ENCODE peak calls at places on chromosomes 2 and 18, in five cellular contexts. One of them, this sample, is unnamed.

GRCh38 chr2:100259991-100260390 is 62.3 kb downstream of the LONRF2 start:
- DNase-seq in GM20000: no peak
- DNase-seq in endodermal cell: no peak
- DNase-seq in SK-N-SH: no peak
- DNase-seq in activated CD8-positive, alpha-beta T cell treated with anti-CD3 and anti-CD28 coated beads for 36 hours: no peak
- DNase-seq in this sample: no peak

GRCh38 chr2:179170897-179171296 is 93.7 kb downstream of the SESTD1 start:
- DNase-seq in GM20000: no peak
- DNase-seq in endodermal cell: no peak
- DNase-seq in SK-N-SH: no peak
- DNase-seq in activated CD8-positive, alpha-beta T cell treated with anti-CD3 and anti-CD28 coated beads for 36 hours: no peak
- DNase-seq in this sample: no peak

GRCh38 chr2:202009019-202009481 is 24.6 kb upstream of the FZD7 start:
- DNase-seq in GM20000: no peak
- DNase-seq in endodermal cell: no peak
- DNase-seq in SK-N-SH: peak
- DNase-seq in activated CD8-positive, alpha-beta T cell treated with anti-CD3 and anti-CD28 coated beads for 36 hours: no peak
- DNase-seq in this sample: no peak

GRCh38 chr2:181465686-181466375 is 8.6 kb downstream of the ITGA4 start:
- DNase-seq in GM20000: no peak
- DNase-seq in endodermal cell: no peak
- DNase-seq in SK-N-SH: no peak
- DNase-seq in activated CD8-positive, alpha-beta T cell treated with anti-CD3 and anti-CD28 coated beads for 36 hours: no peak
- DNase-seq in this sample: peak

GRCh38 chr2:235669269-235669831 is 175.5 kb downstream of the AGAP1 start:
- DNase-seq in GM20000: peak
- DNase-seq in endodermal cell: peak
- DNase-seq in SK-N-SH: peak
- DNase-seq in activated CD8-positive, alpha-beta T cell treated with anti-CD3 and anti-CD28 coated beads for 36 hours: peak
- DNase-seq in this sample: peak

GRCh38 chr2:197205590-197206215 is 104.9 kb downstream of the ANKRD44 start:
- DNase-seq in GM20000: peak
- DNase-seq in endodermal cell: no peak
- DNase-seq in SK-N-SH: no peak
- DNase-seq in activated CD8-positive, alpha-beta T cell treated with anti-CD3 and anti-CD28 coated beads for 36 hours: peak
- DNase-seq in this sample: no peak

GRCh38 chr2:125935559-125935958 is 720.4 kb upstream of the GYPC start:
- DNase-seq in GM20000: no peak
- DNase-seq in endodermal cell: no peak
- DNase-seq in SK-N-SH: no peak
- DNase-seq in activated CD8-positive, alpha-beta T cell treated with anti-CD3 and anti-CD28 coated beads for 36 hours: no peak
- DNase-seq in this sample: no peak

GRCh38 chr2:221567231-221567760 is 4.8 kb downstream of the EPHA4 start:
- DNase-seq in GM20000: no peak
- DNase-seq in endodermal cell: no peak
- DNase-seq in SK-N-SH: no peak
- DNase-seq in activated CD8-positive, alpha-beta T cell treated with anti-CD3 and anti-CD28 coated beads for 36 hours: no peak
- DNase-seq in this sample: no peak

GRCh38 chr2:37721219-37721600 is 49.8 kb upstream of the CDC42EP3 start:
- DNase-seq in GM20000: no peak
- DNase-seq in endodermal cell: no peak
- DNase-seq in SK-N-SH: no peak
- DNase-seq in activated CD8-positive, alpha-beta T cell treated with anti-CD3 and anti-CD28 coated beads for 36 hours: no peak
- DNase-seq in this sample: no peak

GRCh38 chr2:10161961-10162441 is 39.5 kb downstream of the RRM2 start:
- DNase-seq in GM20000: no peak
- DNase-seq in endodermal cell: peak
- DNase-seq in SK-N-SH: peak
- DNase-seq in activated CD8-positive, alpha-beta T cell treated with anti-CD3 and anti-CD28 coated beads for 36 hours: no peak
- DNase-seq in this sample: no peak

GRCh38 chr2:16664052-16664731 is 1.4 kb downstream of the CYRIA start:
- DNase-seq in GM20000: peak
- DNase-seq in endodermal cell: peak
- DNase-seq in SK-N-SH: peak
- DNase-seq in activated CD8-positive, alpha-beta T cell treated with anti-CD3 and anti-CD28 coated beads for 36 hours: no peak
- DNase-seq in this sample: peak

GRCh38 chr2:177598321-177598922 is 205.8 kb downstream of the AGPS start:
- DNase-seq in GM20000: no peak
- DNase-seq in endodermal cell: peak
- DNase-seq in SK-N-SH: peak
- DNase-seq in activated CD8-positive, alpha-beta T cell treated with anti-CD3 and anti-CD28 coated beads for 36 hours: no peak
- DNase-seq in this sample: no peak

GRCh38 chr2:177600917-177601316 is 208.3 kb downstream of the AGPS start:
- DNase-seq in GM20000: no peak
- DNase-seq in endodermal cell: no peak
- DNase-seq in SK-N-SH: no peak
- DNase-seq in activated CD8-positive, alpha-beta T cell treated with anti-CD3 and anti-CD28 coated beads for 36 hours: no peak
- DNase-seq in this sample: no peak

GRCh38 chr2:177597759-177598158 is 205.2 kb downstream of the AGPS start:
- DNase-seq in GM20000: no peak
- DNase-seq in endodermal cell: no peak
- DNase-seq in SK-N-SH: peak
- DNase-seq in activated CD8-positive, alpha-beta T cell treated with anti-CD3 and anti-CD28 coated beads for 36 hours: no peak
- DNase-seq in this sample: no peak

GRCh38 chr2:177599072-177599688 is 206.6 kb downstream of the AGPS start:
- DNase-seq in GM20000: no peak
- DNase-seq in endodermal cell: peak
- DNase-seq in SK-N-SH: no peak
- DNase-seq in activated CD8-positive, alpha-beta T cell treated with anti-CD3 and anti-CD28 coated beads for 36 hours: no peak
- DNase-seq in this sample: no peak

GRCh38 chr2:177599956-177600355 is 207.4 kb downstream of the AGPS start:
- DNase-seq in GM20000: no peak
- DNase-seq in endodermal cell: no peak
- DNase-seq in SK-N-SH: no peak
- DNase-seq in activated CD8-positive, alpha-beta T cell treated with anti-CD3 and anti-CD28 coated beads for 36 hours: no peak
- DNase-seq in this sample: no peak
- TF ChIP-seq CTCF in GM20000: no peak
- TF ChIP-seq CTCF in endodermal cell: no peak
- TF ChIP-seq CTCF in SK-N-SH: no peak
- TF ChIP-seq CTCF in activated CD8-positive, alpha-beta T cell treated with anti-CD3 and anti-CD28 coated beads for 36 hours: no peak
- TF ChIP-seq CTCF in this sample: no peak

GRCh38 chr2:30225131-30225762 is 6.1 kb upstream of the LBH start:
- DNase-seq in GM20000: peak
- DNase-seq in endodermal cell: peak
- DNase-seq in SK-N-SH: no peak
- DNase-seq in activated CD8-positive, alpha-beta T cell treated with anti-CD3 and anti-CD28 coated beads for 36 hours: peak
- DNase-seq in this sample: peak
- TF ChIP-seq CTCF in GM20000: no peak
- TF ChIP-seq CTCF in endodermal cell: no peak
- TF ChIP-seq CTCF in SK-N-SH: no peak
- TF ChIP-seq CTCF in activated CD8-positive, alpha-beta T cell treated with anti-CD3 and anti-CD28 coated beads for 36 hours: no peak
- TF ChIP-seq CTCF in this sample: no peak

GRCh38 chr18:35516789-35517188 is 19.0 kb upstream of the INO80C start:
- DNase-seq in GM20000: no peak
- DNase-seq in endodermal cell: no peak
- DNase-seq in SK-N-SH: no peak
- DNase-seq in activated CD8-positive, alpha-beta T cell treated with anti-CD3 and anti-CD28 coated beads for 36 hours: no peak
- DNase-seq in this sample: no peak
- TF ChIP-seq CTCF in GM20000: no peak
- TF ChIP-seq CTCF in endodermal cell: no peak
- TF ChIP-seq CTCF in SK-N-SH: no peak
- TF ChIP-seq CTCF in activated CD8-positive, alpha-beta T cell treated with anti-CD3 and anti-CD28 coated beads for 36 hours: no peak
- TF ChIP-seq CTCF in this sample: no peak

DNA sequence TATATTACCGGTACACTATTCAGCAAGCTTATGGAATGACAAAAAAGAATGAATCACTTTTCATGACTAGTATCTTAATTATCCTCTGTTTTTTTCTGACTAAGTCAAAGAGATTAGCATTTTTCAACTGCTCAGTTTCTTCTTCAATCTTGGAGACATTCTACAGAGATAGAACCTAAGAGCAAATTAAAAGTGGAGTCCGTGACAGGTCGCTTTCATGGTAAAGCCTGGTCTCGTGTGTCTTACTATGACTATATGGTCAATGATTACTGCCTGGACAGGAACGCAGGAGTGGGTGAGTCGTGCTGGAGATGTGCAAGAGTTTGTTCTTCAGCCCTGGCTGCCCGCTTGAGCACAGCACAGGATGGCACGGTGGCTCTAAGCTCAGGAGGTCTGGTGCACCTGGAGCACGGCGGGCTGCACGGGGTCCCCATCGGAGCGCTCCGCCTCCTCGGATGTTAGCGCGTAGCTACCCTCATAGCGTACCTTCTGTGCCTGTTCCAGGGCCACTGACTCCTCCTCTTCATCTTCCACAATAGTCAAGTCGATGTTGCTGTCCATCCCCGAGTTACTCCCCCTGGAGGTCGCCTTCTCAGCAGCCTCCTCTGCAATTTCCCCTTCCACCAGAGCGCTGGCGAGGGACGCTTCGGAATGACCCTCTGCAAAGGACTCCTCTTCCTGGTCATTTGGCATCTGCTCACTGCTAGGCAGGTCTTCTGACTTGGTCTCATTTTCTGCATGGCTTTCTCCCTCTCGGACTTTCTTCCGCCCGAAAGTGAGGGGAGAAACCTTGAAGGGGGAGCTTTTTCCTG is 11.1 kb downstream of the CAVIN2 start:
- DNase-seq in GM20000: no peak
- DNase-seq in endodermal cell: peak
- DNase-seq in SK-N-SH: no peak
- DNase-seq in activated CD8-positive, alpha-beta T cell treated with anti-CD3 and anti-CD28 coated beads for 36 hours: no peak
- DNase-seq in this sample: peak
- TF ChIP-seq CTCF in GM20000: no peak
- TF ChIP-seq CTCF in endodermal cell: peak
- TF ChIP-seq CTCF in SK-N-SH: no peak
- TF ChIP-seq CTCF in activated CD8-positive, alpha-beta T cell treated with anti-CD3 and anti-CD28 coated beads for 36 hours: no peak
- TF ChIP-seq CTCF in this sample: no peak

GRCh38 chr18:54916507-54916906 is 42.8 kb downstream of the CCDC68 start:
- DNase-seq in GM20000: no peak
- DNase-seq in endodermal cell: peak
- DNase-seq in SK-N-SH: no peak
- DNase-seq in activated CD8-positive, alpha-beta T cell treated with anti-CD3 and anti-CD28 coated beads for 36 hours: peak
- DNase-seq in this sample: no peak
- TF ChIP-seq CTCF in GM20000: no peak
- TF ChIP-seq CTCF in endodermal cell: peak
- TF ChIP-seq CTCF in SK-N-SH: no peak
- TF ChIP-seq CTCF in activated CD8-positive, alpha-beta T cell treated with anti-CD3 and anti-CD28 coated beads for 36 hours: no peak
- TF ChIP-seq CTCF in this sample: no peak

DNA sequence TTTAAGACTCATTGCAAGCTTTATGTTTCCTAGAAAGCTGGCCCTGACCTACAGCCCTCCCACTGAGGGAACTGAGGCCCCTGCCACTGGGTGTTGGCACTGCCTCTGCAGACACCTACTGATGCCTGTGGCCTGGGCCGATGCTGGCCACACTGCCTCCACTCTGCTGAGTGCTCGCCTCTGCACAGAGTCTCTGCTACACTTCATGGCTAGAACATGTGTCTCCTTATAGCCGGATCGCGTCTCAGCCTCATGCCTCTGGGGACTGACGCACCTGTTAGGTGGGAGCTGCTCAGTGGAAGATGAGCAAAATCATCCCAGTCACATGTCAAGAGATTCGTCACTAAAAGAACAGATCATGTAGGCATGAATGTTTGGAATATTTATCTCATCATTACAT is 108.7 kb downstream of the RGPD3 start:
- DNase-seq in GM20000: no peak
- DNase-seq in endodermal cell: no peak
- DNase-seq in SK-N-SH: no peak
- DNase-seq in activated CD8-positive, alpha-beta T cell treated with anti-CD3 and anti-CD28 coated beads for 36 hours: no peak
- DNase-seq in this sample: no peak
- TF ChIP-seq CTCF in GM20000: no peak
- TF ChIP-seq CTCF in endodermal cell: no peak
- TF ChIP-seq CTCF in SK-N-SH: no peak
- TF ChIP-seq CTCF in activated CD8-positive, alpha-beta T cell treated with anti-CD3 and anti-CD28 coated beads for 36 hours: no peak
- TF ChIP-seq CTCF in this sample: no peak

This sample was measured in bronchial epithelial cell.